ENCODE peak calls at places on chromosomes 7 and 10, in five cellular contexts. Q, X, E, W and C are unnamed samples.

GRCh38 chr7:44639701-44640321 is 33.4 kb downstream of the OGDH start:
- DNase-seq in X (peak), E (peak), Q (peak), W (no peak), C (peak)

GRCh38 chr10:133377818-133378250 is 1.2 kb upstream of the PAOX start:
- DNase-seq in X (no peak), E (no peak), Q (no peak), W (no peak), C (no peak)

GRCh38 chr10:121511943-121512342 is 86.3 kb downstream of the FGFR2 start:
- DNase-seq in E (peak), X (no peak), W (no peak), Q (no peak), C (no peak)

GRCh38 chr10:65993451-65993850 is 932.4 kb upstream of the LRRTM3 start:
- DNase-seq in X (no peak), Q (no peak), E (no peak), W (no peak), C (no peak)

GRCh38 chr10:105952153-105952552 is 1212.4 kb downstream of the SORCS1 start:
- DNase-seq in X (peak), E (peak), W (no peak), Q (no peak), C (no peak)

GRCh38 chr10:110530131-110530831 is 32.6 kb downstream of the DUSP5 start:
- DNase-seq in E (peak), Q (no peak), W (no peak), X (peak), C (no peak)

GRCh38 chr7:80259-81236 is 111.8 kb upstream of the FAM20C start:
- DNase-seq in W (no peak), X (no peak), Q (no peak), E (no peak), C (no peak)

GRCh38 chr7:68148440-68148839 is 1151.8 kb downstream of the TYW1 start:
- DNase-seq in X (no peak), Q (no peak), E (no peak), W (no peak), C (no peak)

GRCh38 chr7:155257482-155258232 is 40.0 kb upstream of the INSIG1 start:
- DNase-seq in Q (peak), E (peak), W (no peak), X (peak), C (peak)

GRCh38 chr7:43458330-43458729 is 124.6 kb upstream of the STK17A start:
- DNase-seq in X (no peak), E (no peak), Q (no peak), W (no peak), C (no peak)

GRCh38 chr10:89702121-89702480 is 711 bp downstream of the KIF20B start:
- DNase-seq in Q (no peak), E (peak), X (no peak), W (no peak), C (no peak)

GRCh38 chr7:75734586-75735047 is 4.1 kb downstream of the HIP1 start:
- DNase-seq in E (peak), X (no peak), Q (no peak), W (no peak), C (no peak)

GRCh38 chr10:36669615-36670325 is 455.6 kb upstream of the ANKRD30A start:
- DNase-seq in Q (no peak), X (no peak), W (no peak), E (peak), C (no peak)

GRCh38 chr10:96606946-96607345 is 20.1 kb upstream of the TM9SF3 start:
- DNase-seq in Q (no peak), W (no peak), E (no peak), X (no peak), C (no peak)

GRCh38 chr7:41508755-41509154 is 194.1 kb downstream of the INHBA start:
- DNase-seq in W (no peak), E (no peak), X (no peak), Q (no peak), C (no peak)

GRCh38 chr10:98463022-98463421 is 16.3 kb upstream of the HPS1 start:
- DNase-seq in W (no peak), Q (no peak), X (no peak), E (no peak), C (no peak)

GRCh38 chr10:7117177-7117799 is 293.5 kb downstream of the SFMBT2 start:
- DNase-seq in E (no peak), Q (no peak), W (no peak), X (no peak), C (no peak)

GRCh38 chr7:106139253-106140251 is 27.4 kb upstream of the SYPL1 start:
- DNase-seq in W (no peak), E (peak), X (no peak), Q (peak), C (no peak)

GRCh38 chr10:95693331-95693667 is 428 bp downstream of the TCTN3 start:
- DNase-seq in W (no peak), E (no peak), X (no peak), Q (no peak), C (no peak)

GRCh38 chr7:83509255-83510021 is 139.5 kb downstream of the SEMA3E start:
- DNase-seq in X (no peak), E (no peak), W (no peak), Q (no peak), C (no peak)

GRCh38 chr7:1458676-1459511 is at the start of gene MICALL2:
- DNase-seq in W (peak), Q (no peak), E (peak), X (peak), C (peak)

GRCh38 chr7:95095259-95096122 is 188.1 kb downstream of the PPP1R9A start:
- DNase-seq in X (no peak), W (no peak), Q (no peak), E (no peak), C (no peak)

GRCh38 chr7:98836811-98837631 is 32.8 kb downstream of the TMEM130 start:
- DNase-seq in Q (no peak), W (no peak), E (peak), X (peak), C (peak)

GRCh38 chr10:22435650-22436049 is 90.4 kb downstream of the SPAG6 start:
- DNase-seq in W (no peak), Q (no peak), X (no peak), E (no peak), C (no peak)